ENCODE peak calls at places on chromosomes 6 and 20, in five cellular contexts. C, T, Y, I and R are unnamed samples.

GRCh38 chr6:16707101-16707783 is 54.0 kb downstream of the ATXN1 start:
- DNase-seq in C (no peak), T (no peak), Y (no peak), I (no peak), R (no peak)

GRCh38 chr6:84601366-84601765 is 163.0 kb downstream of the TBX18 start:
- DNase-seq in C (no peak), T (no peak), Y (no peak), I (no peak), R (no peak)

GRCh38 chr6:4913705-4914411 is 90.0 kb downstream of the RPP40 start:
- DNase-seq in C (no peak), T (no peak), Y (no peak), I (no peak), R (no peak)

GRCh38 chr6:45710304-45710821 is 305.3 kb downstream of the CLIC5 start:
- DNase-seq in C (no peak), T (peak), Y (no peak), I (peak), R (no peak)

GRCh38 chr6:27760464-27760863 is 151.7 kb downstream of the OR2B2 start:
- DNase-seq in C (no peak), T (no peak), Y (no peak), I (no peak), R (no peak)

GRCh38 chr6:15265787-15266186 is 19.9 kb downstream of the JARID2 start:
- DNase-seq in C (no peak), T (no peak), Y (no peak), I (no peak), R (no peak)

GRCh38 chr6:112979830-112980229 is 632.7 kb downstream of the RFPL4B start:
- DNase-seq in C (no peak), T (peak), Y (no peak), I (no peak), R (peak)

GRCh38 chr6:90139272-90139817 is 157.3 kb downstream of the BACH2 start:
- DNase-seq in C (no peak), T (no peak), Y (no peak), I (no peak), R (no peak)

GRCh38 chr6:44353336-44353735 is 10.9 kb downstream of the SPATS1 start:
- DNase-seq in C (no peak), T (no peak), Y (no peak), I (no peak), R (no peak)

GRCh38 chr20:17878912-17879602 is 89.5 kb downstream of the SNX5 start:
- DNase-seq in C (no peak), T (no peak), Y (no peak), I (no peak), R (no peak)

GRCh38 chr20:37358366-37359150 is 12.6 kb downstream of the SRC start:
- DNase-seq in C (no peak), T (no peak), Y (no peak), I (no peak), R (no peak)

GRCh38 chr6:169166896-169167580 is 86.6 kb downstream of the THBS2 start:
- DNase-seq in C (no peak), T (no peak), Y (peak), I (no peak), R (no peak)

GRCh38 chr6:42901538-42901957 is 14.3 kb upstream of the PTCRA start:
- DNase-seq in C (peak), T (peak), Y (no peak), I (peak), R (peak)

GRCh38 chr6:138382498-138383265 is 5.0 kb downstream of the SMIM28 start:
- DNase-seq in C (no peak), T (no peak), Y (peak), I (no peak), R (no peak)

GRCh38 chr6:53766930-53767329 is 27.9 kb upstream of the LRRC1 start:
- DNase-seq in C (no peak), T (no peak), Y (no peak), I (no peak), R (no peak)

GRCh38 chr6:31896856-31897611 is 464 bp downstream of the EHMT2 start:
- DNase-seq in C (no peak), T (no peak), Y (no peak), I (no peak), R (no peak)

GRCh38 chr6:139882234-139882633 is 507.8 kb upstream of the CITED2 start:
- DNase-seq in C (no peak), T (peak), Y (no peak), I (no peak), R (no peak)

GRCh38 chr20:46299078-46299477 is 9.2 kb downstream of the CDH22 start:
- DNase-seq in C (no peak), T (no peak), Y (no peak), I (no peak), R (no peak)

GRCh38 chr6:152112503-152113261 is 305.2 kb downstream of the ESR1 start:
- DNase-seq in C (no peak), T (no peak), Y (peak), I (no peak), R (no peak)

DNA sequence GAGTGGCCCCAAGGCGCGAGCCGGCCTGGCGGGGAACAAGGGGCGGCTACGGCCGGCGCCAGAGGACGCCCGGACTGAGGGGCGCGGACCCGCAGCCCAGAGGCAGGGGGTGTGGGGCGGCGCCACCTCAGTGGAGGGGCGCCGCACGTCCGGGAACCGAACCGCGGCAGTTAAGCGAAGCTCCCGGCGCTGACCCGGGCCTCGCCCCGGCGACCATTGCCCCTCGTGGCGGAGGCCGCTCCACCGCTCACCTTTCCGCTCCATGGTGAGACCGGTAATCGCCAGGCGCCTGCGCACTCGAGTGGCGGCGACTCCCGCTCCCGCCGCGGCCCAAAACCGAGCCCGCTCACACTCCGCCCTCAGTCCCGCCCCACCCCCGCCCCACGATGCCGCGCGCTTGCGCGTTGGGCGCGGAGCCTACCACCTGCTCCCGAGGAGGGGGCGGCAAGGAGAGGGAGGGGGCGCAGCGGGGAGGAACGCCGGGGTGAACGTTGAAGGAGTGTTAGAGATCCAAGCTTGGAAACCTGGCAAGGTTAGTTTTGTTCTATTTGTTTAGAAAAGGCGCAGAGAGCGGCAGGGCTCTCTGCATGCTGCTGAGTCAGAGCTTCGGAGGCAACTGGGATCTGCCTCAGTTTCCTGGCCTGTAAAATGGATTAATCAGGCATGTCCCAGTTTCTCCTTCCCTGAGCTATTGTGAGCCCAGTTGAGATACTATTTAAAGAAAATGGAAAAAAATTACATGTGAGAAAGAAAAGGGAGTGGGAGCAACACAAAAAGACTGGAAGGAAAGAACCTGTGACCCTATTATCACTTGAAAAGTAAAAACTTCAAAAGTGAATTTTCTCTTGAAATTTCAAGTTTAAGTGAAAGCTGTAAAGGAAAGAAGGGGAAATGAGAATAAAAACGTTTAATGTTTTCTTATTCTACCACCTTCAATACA is at the start of gene SRPK1:
- DNase-seq in C (no peak), T (peak), Y (peak), I (peak), R (peak)
- TF ChIP-seq CTCF in C (no peak), T (no peak), Y (no peak), I (no peak), R (no peak)

DNA sequence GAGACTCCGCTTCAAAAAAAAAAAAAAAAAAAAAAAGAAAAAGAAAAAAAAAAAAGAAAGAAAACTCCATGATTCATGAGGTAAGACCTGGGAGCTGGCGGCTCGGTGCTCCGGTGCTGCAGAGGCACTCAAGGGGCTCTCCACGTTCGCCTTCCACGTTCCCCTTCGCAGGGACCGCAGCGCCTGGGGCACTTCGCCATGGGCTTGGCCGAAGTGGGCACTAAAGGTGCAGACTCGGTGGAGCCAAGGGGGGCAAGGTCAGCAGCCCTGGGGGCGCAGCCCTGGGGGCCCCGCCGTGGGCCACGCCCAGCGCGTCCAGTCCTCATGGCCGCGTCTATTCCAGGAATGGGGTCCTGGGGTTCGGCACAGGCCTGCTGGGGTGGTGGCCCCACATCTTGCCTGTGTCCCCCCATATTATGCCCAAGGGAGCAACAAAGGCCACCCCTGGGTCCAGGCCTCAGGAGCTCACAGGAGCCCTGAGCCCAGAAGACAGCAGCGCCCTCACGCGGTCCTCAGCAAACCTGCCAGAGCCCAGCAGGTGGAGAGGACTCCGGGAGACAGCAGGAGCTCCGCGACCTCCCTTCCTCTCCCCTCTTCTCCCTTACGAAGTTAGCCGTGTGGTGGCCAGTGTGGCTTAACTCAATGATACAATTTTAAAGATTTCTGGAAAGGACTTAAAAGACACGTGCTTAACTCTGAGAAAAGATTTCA is 21.9 kb downstream of the ZBTB46 start:
- DNase-seq in C (no peak), T (no peak), Y (no peak), I (no peak), R (no peak)
- H3K4me3 ChIP-seq in C (no peak), T (no peak), Y (no peak), I (no peak), R (no peak)

GRCh38 chr6:51857134-51857533 is 230.3 kb downstream of the PKHD1 start:
- DNase-seq in C (no peak), T (no peak), Y (no peak), I (no peak), R (no peak)

GRCh38 chr6:51854347-51854746 is 233.1 kb downstream of the PKHD1 start:
- DNase-seq in C (no peak), T (no peak), Y (peak), I (no peak), R (no peak)

GRCh38 chr6:51855310-51856082 is 231.9 kb downstream of the PKHD1 start:
- DNase-seq in C (peak), T (peak), Y (no peak), I (peak), R (peak)

GRCh38 chr6:51854876-51855275 is 232.5 kb downstream of the PKHD1 start:
- DNase-seq in C (no peak), T (no peak), Y (peak), I (no peak), R (no peak)

DNA sequence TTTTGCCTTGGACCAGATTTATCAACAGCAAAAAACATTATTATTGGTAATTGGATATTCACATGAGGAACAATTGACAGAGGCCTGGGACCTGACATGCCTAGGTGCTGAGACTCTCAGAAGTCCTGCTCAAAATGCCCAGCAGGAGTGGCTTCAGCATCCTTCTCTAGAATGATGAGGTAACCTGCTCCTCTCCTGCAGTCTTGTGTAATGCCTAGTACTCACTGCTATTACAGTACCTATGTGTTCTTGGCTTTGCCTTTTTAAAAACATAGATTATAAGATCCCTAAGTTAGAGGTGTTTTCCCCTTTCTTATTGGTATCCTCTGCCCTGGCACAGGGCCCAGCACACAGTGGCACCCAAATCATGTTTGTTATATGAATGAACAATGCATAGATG is 230.9 kb downstream of the PKHD1 start:
- DNase-seq in C (no peak), T (no peak), Y (no peak), I (no peak), R (no peak)
- TF ChIP-seq CTCF in C (no peak), T (no peak), Y (no peak), I (no peak), R (no peak)

GRCh38 chr6:148793721-148794120 is 46.9 kb downstream of the UST start:
- DNase-seq in C (no peak), T (peak), Y (no peak), I (no peak), R (no peak)
- H3K4me3 ChIP-seq in C (no peak), T (no peak), Y (no peak), I (no peak), R (no peak)

DNA sequence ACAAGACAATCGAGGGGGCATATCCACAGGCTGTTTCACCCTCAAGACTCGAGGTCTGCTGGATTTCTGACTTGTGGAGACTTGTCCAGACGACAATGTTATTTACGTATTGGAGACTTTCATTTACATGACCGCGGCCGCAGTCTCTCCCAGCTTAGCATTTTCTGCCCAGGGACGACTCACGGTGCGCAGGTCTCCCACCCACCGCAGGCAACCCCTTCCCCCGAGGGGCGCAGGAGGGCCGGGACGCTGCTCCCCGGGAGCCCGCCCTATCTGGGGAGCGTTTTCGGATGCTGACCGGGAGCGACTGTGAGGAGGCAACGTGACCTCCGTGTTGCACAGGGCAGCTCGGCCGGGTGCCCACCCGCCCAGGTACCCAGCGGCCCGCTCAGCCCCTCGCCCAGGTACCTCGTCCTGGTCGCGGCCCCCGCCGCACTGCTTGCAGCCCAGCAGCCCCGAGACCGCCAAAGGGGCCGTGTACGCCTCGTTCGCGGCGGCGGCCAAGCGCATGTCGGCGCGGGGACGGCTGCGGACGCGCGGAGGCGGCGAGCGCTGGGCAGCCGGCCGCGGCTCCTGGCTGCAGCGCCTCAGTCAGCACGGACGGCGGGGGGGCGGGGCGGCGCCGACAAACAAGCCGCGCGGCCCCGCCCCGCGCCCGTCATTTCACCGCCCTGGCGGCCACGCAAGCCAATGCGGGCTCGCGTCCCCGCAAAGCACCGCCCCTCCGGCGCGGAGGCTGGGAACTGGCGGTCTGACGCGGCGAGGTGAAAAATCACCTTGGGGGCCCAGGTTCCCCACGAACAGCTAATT is 85.5 kb downstream of the SESN1 start:
- DNase-seq in C (peak), T (peak), Y (peak), I (peak), R (peak)
- TF ChIP-seq CTCF in C (no peak), T (no peak), Y (peak), I (no peak), R (no peak)

GRCh38 chr20:44050925-44051660 is 135.9 kb downstream of the JPH2 start:
- DNase-seq in C (no peak), T (no peak), Y (no peak), I (no peak), R (no peak)
- H3K4me3 ChIP-seq in C (no peak), T (no peak), Y (no peak), I (no peak), R (no peak)

DNA sequence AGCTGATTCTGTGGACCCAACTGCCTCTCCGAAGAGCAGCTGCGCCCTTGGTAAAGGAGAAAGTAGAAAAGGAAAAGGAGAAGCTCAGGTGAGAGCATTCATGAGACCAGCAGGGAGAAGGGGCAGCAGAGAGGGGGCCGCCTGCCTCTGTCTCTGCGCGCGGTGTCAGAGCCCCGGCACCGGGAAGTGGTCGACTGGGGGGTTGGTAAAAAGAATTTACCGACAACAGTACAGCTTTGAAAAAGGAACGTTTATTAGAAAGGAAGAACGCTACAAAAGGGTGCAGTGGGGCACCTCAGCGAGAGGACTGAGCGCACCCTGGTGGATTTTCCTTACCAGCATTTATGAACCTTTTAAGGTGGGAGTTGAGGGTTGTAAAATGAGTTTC is 61.9 kb downstream of the GPR6 start:
- DNase-seq in C (no peak), T (peak), Y (no peak), I (peak), R (peak)
- TF ChIP-seq CTCF in C (peak), T (peak), Y (no peak), I (no peak), R (peak)

GRCh38 chr20:57998276-57998675 is 230.2 kb downstream of the ANKRD60 start:
- DNase-seq in C (no peak), T (no peak), Y (no peak), I (no peak), R (no peak)

GRCh38 chr20:57998981-57999464 is 229.4 kb downstream of the ANKRD60 start:
- DNase-seq in C (no peak), T (no peak), Y (no peak), I (no peak), R (no peak)

GRCh38 chr20:57996936-57997629 is 231.4 kb downstream of the ANKRD60 start:
- DNase-seq in C (no peak), T (peak), Y (no peak), I (peak), R (peak)

GRCh38 chr20:58001381-58001780 is 227.1 kb downstream of the ANKRD60 start:
- DNase-seq in C (no peak), T (peak), Y (no peak), I (no peak), R (no peak)

DNA sequence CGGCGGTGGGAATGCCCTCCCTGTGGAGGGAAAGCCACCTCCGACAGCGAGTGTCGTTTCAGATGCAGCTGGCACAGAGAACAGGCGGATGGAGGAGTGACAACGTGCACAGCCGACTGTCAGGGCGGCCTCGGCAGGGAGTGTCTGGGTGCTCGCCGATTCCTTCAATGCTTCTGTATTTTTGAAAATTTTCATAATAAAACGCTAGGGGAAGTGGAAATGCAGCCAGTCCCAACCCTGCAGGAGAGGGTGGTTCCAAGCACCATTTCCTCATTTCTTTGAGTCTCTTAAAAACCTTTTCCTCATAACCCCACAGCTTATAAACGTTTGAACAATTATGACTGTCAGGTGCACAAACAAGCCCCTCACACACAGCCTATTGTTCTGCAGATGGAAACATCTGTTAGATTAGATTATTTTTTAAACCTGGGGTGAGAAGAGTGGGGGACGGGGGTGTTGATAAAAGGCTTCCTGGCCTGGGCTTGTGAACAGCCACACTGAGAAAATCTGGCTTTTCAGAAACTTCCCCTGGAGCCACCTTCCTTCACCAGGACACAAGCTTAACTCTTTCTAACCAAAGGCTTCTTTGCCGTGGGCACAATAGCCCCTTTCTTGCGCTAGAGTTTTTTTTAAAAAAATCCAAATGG is 228.9 kb downstream of the ANKRD60 start:
- DNase-seq in C (no peak), T (no peak), Y (no peak), I (no peak), R (peak)
- H3K4me3 ChIP-seq in C (no peak), T (no peak), Y (peak), I (no peak), R (no peak)